ENCODE peak calls at places on chromosome 11, in eight cellular contexts. S, D, X, K, U, T, R and W are unnamed samples.
A peak's percentile ranks its signal among the peaks of the same experiment; 100 is the strongest.

GRCh38 chr11:75261474-75261847 is 20.9 kb downstream of the TPBGL start:
- DNase-seq in S (no peak), D (no peak), X (peak; percentile 13), K (no peak), U (peak; percentile 66), T (no peak), R (no peak), W (peak; percentile 3)

GRCh38 chr11:69584160-69584559 is 56.8 kb upstream of the CCND1 start:
- DNase-seq in S (no peak), D (no peak), X (no peak), K (no peak), U (no peak), T (no peak), R (no peak), W (no peak)

GRCh38 chr11:77140231-77140959 is 12.3 kb downstream of the MYO7A start:
- DNase-seq in S (no peak), D (no peak), X (peak; percentile 80), K (peak; percentile 54), U (peak; percentile 17), T (peak; percentile 50), R (peak; percentile 80), W (peak; percentile 45)

GRCh38 chr11:80700386-80700785 is 1259.6 kb upstream of the TENM4 start:
- DNase-seq in S (no peak), D (peak; percentile 29), X (no peak), K (no peak), U (no peak), T (no peak), R (no peak), W (no peak)

GRCh38 chr11:1543606-1544263 is 28.3 kb downstream of the DUSP8 start:
- DNase-seq in S (no peak), D (no peak), X (no peak), K (no peak), U (no peak), T (peak; percentile 55), R (peak; percentile 22), W (no peak)

GRCh38 chr11:44143987-44144909 is 48.8 kb downstream of the EXT2 start:
- DNase-seq in S (peak; percentile 4), D (peak; percentile 90), X (no peak), K (no peak), U (no peak), T (no peak), R (no peak), W (no peak)

GRCh38 chr11:7555067-7555699 is 41.4 kb downstream of the PPFIBP2 start:
- DNase-seq in S (no peak), D (no peak), X (no peak), K (no peak), U (no peak), T (no peak), R (peak; percentile 87), W (peak; percentile 27)

GRCh38 chr11:95121687-95122086 is 32.0 kb downstream of the ENDOD1 start:
- DNase-seq in S (no peak), D (no peak), X (no peak), K (no peak), U (no peak), T (no peak), R (no peak), W (no peak)

GRCh38 chr11:76578655-76579046 is 91.9 kb downstream of the LRRC32 start:
- DNase-seq in S (peak; percentile 92), D (no peak), X (no peak), K (no peak), U (no peak), T (peak; percentile 93), R (peak; percentile 79), W (no peak)

GRCh38 chr11:259374-259773 is 18.8 kb upstream of the NLRP6 start:
- DNase-seq in S (no peak), D (no peak), X (no peak), K (no peak), U (no peak), T (no peak), R (no peak), W (no peak)

GRCh38 chr11:40986320-40986719 is 473.1 kb downstream of the LRRC4C start:
- DNase-seq in S (no peak), D (peak; percentile 64), X (no peak), K (no peak), U (no peak), T (no peak), R (no peak), W (no peak)

GRCh38 chr11:3155691-3156258 is 9.3 kb downstream of the OSBPL5 start:
- DNase-seq in S (no peak), D (no peak), X (peak; percentile 21), K (no peak), U (no peak), T (peak; percentile 67), R (peak; percentile 47), W (peak; percentile 75)

GRCh38 chr11:45176996-45177395 is 30.6 kb downstream of the PRDM11 start:
- DNase-seq in S (no peak), D (no peak), X (no peak), K (no peak), U (no peak), T (no peak), R (peak; percentile 56), W (peak; percentile 48)

GRCh38 chr11:46238967-46239800 is 38.3 kb upstream of the CREB3L1 start:
- DNase-seq in S (peak; percentile 90), D (peak; percentile 53), X (peak; percentile 95), K (peak; percentile 97), U (peak; percentile 77), T (peak; percentile 93), R (peak; percentile 89), W (peak; percentile 79)

GRCh38 chr11:45930031-45930794 is 7.8 kb downstream of the LARGE2 start:
- DNase-seq in S (peak; percentile 17), D (peak; percentile 53), X (peak; percentile 30), K (no peak), U (peak; percentile 82), T (peak; percentile 87), R (peak; percentile 64), W (peak; percentile 66)

GRCh38 chr11:123046473-123047264 is 15.3 kb downstream of the HSPA8 start:
- DNase-seq in S (no peak), D (no peak), X (no peak), K (no peak), U (no peak), T (no peak), R (no peak), W (no peak)

GRCh38 chr11:118744001-118744400 is 47.0 kb downstream of the DDX6 start:
- DNase-seq in S (no peak), D (no peak), X (no peak), K (no peak), U (no peak), T (no peak), R (no peak), W (peak; percentile 53)

GRCh38 chr11:57288771-57289579 is 35.8 kb downstream of the TNKS1BP1 start:
- DNase-seq in S (no peak), D (peak; percentile 98), X (no peak), K (no peak), U (no peak), T (no peak), R (no peak), W (no peak)
- H3K4me3 ChIP-seq in S (no peak overlapping the region), D (no peak overlapping the region), X (no peak overlapping the region), K (no peak overlapping the region), U (no peak overlapping the region), T (no peak overlapping the region), R (no peak overlapping the region), W (no peak overlapping the region)

DNA sequence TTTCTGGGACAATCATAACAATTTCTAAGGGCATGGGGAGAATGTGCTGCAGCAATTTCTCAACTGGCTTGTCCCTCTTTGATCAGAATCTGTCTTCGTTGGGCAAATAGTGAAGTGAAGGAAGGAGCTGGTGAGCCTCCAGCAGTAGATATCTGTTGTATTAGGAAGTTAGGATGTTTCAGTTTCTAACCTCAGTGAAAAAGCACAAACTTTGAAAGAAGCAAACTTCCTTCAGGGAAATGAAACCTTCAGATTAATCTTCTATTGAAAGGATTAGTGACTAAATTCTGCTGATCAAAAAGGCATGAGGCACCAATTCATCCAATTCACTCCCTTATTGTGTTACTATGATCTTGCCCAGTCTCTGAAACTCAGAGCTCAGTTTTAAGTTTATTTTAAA is 24.3 kb downstream of the LMO2 start:
- DNase-seq in S (no peak), D (no peak), X (no peak), K (no peak), U (no peak), T (no peak), R (no peak), W (no peak)
- H3K4me3 ChIP-seq in S (no peak overlapping the region), D (no peak overlapping the region), X (no peak overlapping the region), K (no peak overlapping the region), U (peak overlapping the region; percentile 76), T (no peak overlapping the region), R (peak overlapping the region; percentile 89), W (no peak overlapping the region)

GRCh38 chr11:62810748-62811147 is 5.5 kb upstream of the NXF1 start:
- DNase-seq in S (no peak), D (no peak), X (no peak), K (no peak), U (no peak), T (no peak), R (no peak), W (no peak)

GRCh38 chr11:62805044-62805892 is at the start of gene NXF1:
- DNase-seq in S (peak; percentile 99), D (peak; percentile 83), X (peak; percentile 98), K (peak; percentile 100), U (peak; percentile 94), T (peak; percentile 99), R (peak; percentile 95), W (peak; percentile 88)

GRCh38 chr11:62805991-62806441 is 776 bp upstream of the NXF1 start:
- DNase-seq in S (no peak), D (no peak), X (no peak), K (no peak), U (peak; percentile 21), T (peak; percentile 31), R (no peak), W (no peak)

GRCh38 chr11:62804310-62805043 is 763 bp downstream of the NXF1 start:
- DNase-seq in S (peak; percentile 60), D (peak; percentile 55), X (no peak), K (no peak), U (no peak), T (peak; percentile 1), R (no peak), W (no peak)

GRCh38 chr11:62806611-62807121 is 1.4 kb upstream of the NXF1 start:
- DNase-seq in S (peak; percentile 38), D (peak; percentile 73), X (no peak), K (no peak), U (peak; percentile 90), T (peak; percentile 59), R (peak; percentile 55), W (no peak)
- H3K4me3 ChIP-seq in S (no peak overlapping the region), D (no peak overlapping the region), X (no peak overlapping the region), K (peak overlapping the region; percentile 78), U (peak overlapping the region; percentile 91), T (no peak overlapping the region), R (no peak overlapping the region), W (no peak overlapping the region)

GRCh38 chr11:66910669-66911068 is 47.5 kb downstream of the PC start:
- DNase-seq in S (no peak), D (no peak), X (no peak), K (no peak), U (no peak), T (peak; percentile 18), R (no peak), W (no peak)

GRCh38 chr11:66912963-66913362 is 45.2 kb downstream of the PC start:
- DNase-seq in S (no peak), D (no peak), X (no peak), K (no peak), U (no peak), T (no peak), R (no peak), W (no peak)

GRCh38 chr11:66914505-66914904 is 43.7 kb downstream of the PC start:
- DNase-seq in S (no peak), D (no peak), X (no peak), K (no peak), U (no peak), T (no peak), R (no peak), W (no peak)

GRCh38 chr11:66910016-66910415 is 48.2 kb downstream of the PC start:
- DNase-seq in S (no peak), D (no peak), X (no peak), K (no peak), U (no peak), T (no peak), R (no peak), W (no peak)

GRCh38 chr11:66912361-66912760 is 45.8 kb downstream of the PC start:
- DNase-seq in S (no peak), D (no peak), X (no peak), K (no peak), U (no peak), T (peak; percentile 55), R (no peak), W (no peak)
- H3K4me3 ChIP-seq in S (no peak overlapping the region), D (no peak overlapping the region), X (no peak overlapping the region), K (no peak overlapping the region), U (no peak overlapping the region), T (no peak overlapping the region), R (no peak overlapping the region), W (no peak overlapping the region)